ENCODE peak calls at places on chromosomes 7 and 10, in five cellular contexts. D is DMS153, R is NCI-H1694, T is PC-3, C is G401. U is an unnamed sample.

GRCh38 chr7:140060788-140061606 is 1.8 kb downstream of the PARP12 start:
- DNase-seq in R (peak), T (peak), D (peak), C (no peak), U (no peak)

GRCh38 chr10:91287276-91287675 is 66.8 kb downstream of the PCGF5 start:
- DNase-seq in T (no peak), D (no peak), R (no peak), C (no peak), U (no peak)

GRCh38 chr7:148503900-148504487 is 86.6 kb upstream of the C7orf33 start:
- DNase-seq in C (peak), R (peak), T (peak), D (peak), U (peak)

GRCh38 chr7:132877578-132877977 is 204.3 kb downstream of the CHCHD3 start:
- DNase-seq in D (no peak), T (no peak), R (no peak), C (no peak), U (no peak)

GRCh38 chr7:66050990-66051424 is 24.6 kb upstream of the ASL start:
- DNase-seq in T (peak), D (peak), C (peak), R (peak), U (peak)

GRCh38 chr7:93601363-93601762 is 26.8 kb upstream of the CALCR start:
- DNase-seq in R (peak), D (peak), C (peak), T (peak), U (peak)

GRCh38 chr10:79127151-79127961 is 58.6 kb downstream of the ZMIZ1 start:
- DNase-seq in T (peak), C (no peak), R (no peak), D (peak), U (no peak)

GRCh38 chr10:14052926-14053325 is 277.8 kb downstream of the FRMD4A start:
- DNase-seq in C (no peak), R (no peak), T (peak), D (no peak), U (no peak)

GRCh38 chr10:119413738-119414611 is 128.5 kb downstream of the RGS10 start:
- DNase-seq in T (no peak), C (no peak), R (no peak), D (no peak), U (peak)

GRCh38 chr7:52260046-52260665 is 775.3 kb upstream of the POM121L12 start:
- DNase-seq in T (peak), D (no peak), R (no peak), C (no peak), U (no peak)

GRCh38 chr7:108417926-108418325 is 38.3 kb downstream of the NRCAM start:
- DNase-seq in R (no peak), D (no peak), T (no peak), C (no peak), U (no peak)

GRCh38 chr7:85172530-85172941 is 14.3 kb downstream of the SEMA3D start:
- DNase-seq in D (no peak), R (no peak), C (peak), T (no peak), U (no peak)

GRCh38 chr7:44470080-44470479 is 20.4 kb downstream of the NUDCD3 start:
- DNase-seq in T (no peak), D (no peak), R (no peak), C (no peak), U (no peak)

GRCh38 chr10:101301111-101301731 is 52.7 kb upstream of the BTRC start:
- DNase-seq in D (peak), T (peak), R (peak), C (peak), U (peak)

GRCh38 chr7:137655804-137656203 is 191.0 kb downstream of the DGKI start:
- DNase-seq in C (no peak), D (no peak), R (no peak), T (no peak), U (no peak)

GRCh38 chr7:138975343-138976104 is 5.7 kb downstream of the KIAA1549 start:
- DNase-seq in T (no peak), D (peak), R (peak), C (no peak), U (no peak)

GRCh38 chr7:372546-372938 is 82.6 kb downstream of the FOXL3 start:
- DNase-seq in C (no peak), D (no peak), R (no peak), T (no peak), U (no peak)

GRCh38 chr10:77834540-77834939 is 92.0 kb downstream of the DLG5 start:
- DNase-seq in C (no peak), R (no peak), D (no peak), T (no peak), U (no peak)

GRCh38 chr10:119541459-119542356 is 811 bp downstream of the RGS10 start:
- DNase-seq in R (no peak), T (peak), D (no peak), C (no peak), U (no peak)

GRCh38 chr7:35707422-35707821 is 12.5 kb upstream of the HERPUD2 start:
- DNase-seq in C (no peak), R (no peak), T (peak), D (no peak), U (no peak)

GRCh38 chr7:75962607-75963382 is 31.6 kb downstream of the TMEM120A start:
- DNase-seq in T (no peak), C (no peak), D (no peak), R (no peak), U (no peak)

GRCh38 chr7:135575296-135575695 is 17.6 kb downstream of the NUP205 start:
- DNase-seq in T (no peak), R (no peak), D (no peak), C (no peak), U (no peak)

GRCh38 chr7:47846117-47846836 is 102.0 kb downstream of the PKD1L1 start:
- DNase-seq in C (no peak), T (peak), R (no peak), D (no peak), U (no peak)

GRCh38 chr7:74400420-74401136 is 53.1 kb upstream of the GTF2IRD1 start:
- DNase-seq in C (no peak), D (no peak), T (no peak), R (no peak), U (no peak)

GRCh38 chr7:32115831-32116230 is 45.6 kb upstream of the PDE1C start:
- DNase-seq in R (no peak), D (no peak), C (no peak), T (peak), U (no peak)

U was measured in cerebellar cortex.